ENCODE peak calls at places on chromosomes 2 and 18, in six cellular contexts. One of them, this sample, is unnamed.
A peak's percentile ranks its signal among the peaks of the same experiment; 100 is the strongest.

GRCh38 chr2:237540823-237541222 is 25.6 kb upstream of the PRLH start:
- DNase-seq in astrocyte of the cerebellum: peak; percentile 5
- DNase-seq in adrenal gland: peak; percentile 39
- DNase-seq in GM12865: peak; percentile 61
- DNase-seq in EH: peak; percentile 65
- DNase-seq in Calu3: no peak
- DNase-seq in this sample: no peak

GRCh38 chr2:97936199-97936598 is 59.5 kb downstream of the TMEM131 start:
- DNase-seq in astrocyte of the cerebellum: no peak
- DNase-seq in adrenal gland: no peak
- DNase-seq in GM12865: peak; percentile 63
- DNase-seq in EH: no peak
- DNase-seq in Calu3: peak; percentile 6
- DNase-seq in this sample: no peak

GRCh38 chr2:88452980-88453582 is 588 bp upstream of the FOXI3 start:
- DNase-seq in astrocyte of the cerebellum: no peak
- DNase-seq in adrenal gland: no peak
- DNase-seq in GM12865: no peak
- DNase-seq in EH: peak; percentile 13
- DNase-seq in Calu3: no peak
- DNase-seq in this sample: no peak

GRCh38 chr18:10526211-10526949 is 553 bp downstream of the NAPG start:
- DNase-seq in astrocyte of the cerebellum: no peak
- DNase-seq in adrenal gland: peak; percentile 61
- DNase-seq in GM12865: peak; percentile 78
- DNase-seq in EH: peak; percentile 62
- DNase-seq in Calu3: peak; percentile 67
- DNase-seq in this sample: peak; percentile 17

GRCh38 chr18:24176727-24177416 is 38.0 kb downstream of the CABYR start:
- DNase-seq in astrocyte of the cerebellum: no peak
- DNase-seq in adrenal gland: peak; percentile 72
- DNase-seq in GM12865: peak; percentile 85
- DNase-seq in EH: peak; percentile 58
- DNase-seq in Calu3: peak; percentile 81
- DNase-seq in this sample: peak; percentile 55

GRCh38 chr18:39223283-39223682 is 1657.7 kb upstream of the CELF4 start:
- DNase-seq in astrocyte of the cerebellum: no peak
- DNase-seq in adrenal gland: no peak
- DNase-seq in GM12865: no peak
- DNase-seq in EH: no peak
- DNase-seq in Calu3: no peak
- DNase-seq in this sample: no peak

GRCh38 chr2:61469424-61470121 is 1.3 kb downstream of the USP34 start:
- DNase-seq in astrocyte of the cerebellum: no peak
- DNase-seq in adrenal gland: no peak
- DNase-seq in GM12865: no peak
- DNase-seq in EH: peak; percentile 30
- DNase-seq in Calu3: no peak
- DNase-seq in this sample: no peak

GRCh38 chr2:145623136-145623535 is 1103.2 kb upstream of the ZEB2 start:
- DNase-seq in astrocyte of the cerebellum: peak; percentile 84
- DNase-seq in adrenal gland: no peak
- DNase-seq in GM12865: no peak
- DNase-seq in EH: peak; percentile 81
- DNase-seq in Calu3: peak; percentile 8
- DNase-seq in this sample: no peak

GRCh38 chr2:104091894-104092293 is 762.0 kb upstream of the POU3F3 start:
- DNase-seq in astrocyte of the cerebellum: no peak
- DNase-seq in adrenal gland: no peak
- DNase-seq in GM12865: no peak
- DNase-seq in EH: no peak
- DNase-seq in Calu3: no peak
- DNase-seq in this sample: no peak

GRCh38 chr2:237692601-237693079 is 65.3 kb downstream of the LRRFIP1 start:
- DNase-seq in astrocyte of the cerebellum: no peak
- DNase-seq in adrenal gland: peak; percentile 54
- DNase-seq in GM12865: no peak
- DNase-seq in EH: peak; percentile 41
- DNase-seq in Calu3: peak; percentile 42
- DNase-seq in this sample: no peak

This sample was measured in activated CD8-positive, alpha-beta memory T cell treated with anti-CD3 and anti-CD28 coated beads for 48 hours.